ENCODE peak calls at places on chromosomes 12 and 14, in five cellular contexts. W is A673, M is uterus, H is progenitor cell of endocrine pancreas, U is cardiac muscle cell. T is an unnamed sample.

GRCh38 chr12:104573-105081 is 38.1 kb downstream of the IQSEC3 start:
- DNase-seq in U (peak), W (no peak), H (peak), M (no peak), T (no peak)

GRCh38 chr12:76533331-76533730 is 26.2 kb downstream of the OSBPL8 start:
- DNase-seq in M (no peak), W (no peak), H (no peak), U (no peak), T (no peak)

GRCh38 chr12:108308432-108308831 is 30.7 kb downstream of the CMKLR1 start:
- DNase-seq in H (no peak), U (no peak), W (no peak), M (no peak), T (no peak)

GRCh38 chr14:45838597-45838996 is 585.6 kb upstream of the MIS18BP1 start:
- DNase-seq in H (no peak), W (no peak), U (no peak), M (no peak), T (no peak)

GRCh38 chr12:118059645-118060275 is 1.2 kb downstream of the WSB2 start:
- DNase-seq in M (no peak), H (no peak), U (no peak), W (peak), T (no peak)

GRCh38 chr12:68119724-68120211 is 39.8 kb downstream of the IFNG start:
- DNase-seq in H (no peak), W (no peak), M (no peak), U (no peak), T (no peak)

GRCh38 chr14:20775043-20775442 is 6.0 kb upstream of the RNASE6 start:
- DNase-seq in M (no peak), H (no peak), U (no peak), W (no peak), T (no peak)

GRCh38 chr14:104756477-104757237 is 3.7 kb downstream of the SIVA1 start:
- DNase-seq in M (no peak), H (no peak), U (no peak), W (no peak), T (no peak)

GRCh38 chr14:101927859-101928258 is 36.5 kb upstream of the DYNC1H1 start:
- DNase-seq in M (peak), W (no peak), U (peak), H (no peak), T (peak)

GRCh38 chr12:65232490-65233077 is 45.9 kb upstream of the MSRB3 start:
- DNase-seq in M (no peak), W (peak), U (peak), H (no peak), T (no peak)

GRCh38 chr12:72560370-72560769 is 288.2 kb downstream of the TRHDE start:
- DNase-seq in U (no peak), M (no peak), H (no peak), W (no peak), T (peak)

GRCh38 chr12:127819066-127819465 is 447.9 kb upstream of the TMEM132C start:
- DNase-seq in W (no peak), M (no peak), U (no peak), H (no peak), T (no peak)

GRCh38 chr14:32508281-32508680 is 179.2 kb downstream of the AKAP6 start:
- DNase-seq in U (peak), M (no peak), W (peak), H (no peak), T (no peak)

GRCh38 chr12:6276936-6277615 is 33.4 kb upstream of the PLEKHG6 start:
- DNase-seq in W (peak), M (no peak), H (no peak), U (no peak), T (no peak)

GRCh38 chr14:75542585-75543091 is 20.4 kb downstream of the BATF start:
- DNase-seq in M (peak), H (no peak), U (peak), W (no peak), T (no peak)

GRCh38 chr12:71431991-71432390 is 7.6 kb upstream of the LGR5 start:
- DNase-seq in H (no peak), M (no peak), U (no peak), W (no peak), T (no peak)

GRCh38 chr12:21938879-21939278 is 2.3 kb downstream of the ABCC9 start:
- DNase-seq in M (no peak), H (no peak), U (no peak), W (no peak), T (no peak)
- TF ChIP-seq CTCF in M (no peak), H (no peak), U (no peak), W (no peak), T (no peak)

GRCh38 chr12:12477532-12477890 is 85.2 kb downstream of the DUSP16 start:
- DNase-seq in H (no peak), U (no peak), W (no peak), M (no peak), T (no peak)

GRCh38 chr12:12481636-12482035 is 81.0 kb downstream of the DUSP16 start:
- DNase-seq in H (no peak), U (no peak), W (no peak), M (no peak), T (no peak)

GRCh38 chr12:12482959-12483358 is 79.7 kb downstream of the DUSP16 start:
- DNase-seq in M (no peak), U (no peak), H (no peak), W (no peak), T (no peak)

GRCh38 chr12:12482150-12482761 is 80.4 kb downstream of the DUSP16 start:
- DNase-seq in H (no peak), U (no peak), W (no peak), M (no peak), T (no peak)

GRCh38 chr12:12480074-12480473 is 82.6 kb downstream of the DUSP16 start:
- DNase-seq in H (no peak), M (no peak), W (no peak), U (no peak), T (no peak)
- TF ChIP-seq CTCF in H (no peak), M (no peak), W (no peak), U (no peak), T (no peak)

GRCh38 chr12:29024117-29024516 is 125.0 kb upstream of the FAR2 start:
- DNase-seq in H (no peak), W (no peak), U (no peak), M (no peak), T (no peak)
- TF ChIP-seq CTCF in H (peak), W (no peak), U (peak), M (no peak), T (no peak)

GRCh38 chr12:3293446-3294161 is 197.4 kb upstream of the PRMT8 start:
- DNase-seq in M (no peak), H (no peak), U (peak), W (no peak), T (no peak)
- TF ChIP-seq CTCF in M (no peak), H (no peak), U (peak), W (no peak), T (no peak)

GRCh38 chr14:92546347-92547053 is 32.9 kb downstream of the RIN3 start:
- DNase-seq in M (no peak), W (peak), U (no peak), H (no peak), T (no peak)
- TF ChIP-seq CTCF in M (no peak), W (no peak), U (no peak), H (no peak), T (no peak)

DNA sequence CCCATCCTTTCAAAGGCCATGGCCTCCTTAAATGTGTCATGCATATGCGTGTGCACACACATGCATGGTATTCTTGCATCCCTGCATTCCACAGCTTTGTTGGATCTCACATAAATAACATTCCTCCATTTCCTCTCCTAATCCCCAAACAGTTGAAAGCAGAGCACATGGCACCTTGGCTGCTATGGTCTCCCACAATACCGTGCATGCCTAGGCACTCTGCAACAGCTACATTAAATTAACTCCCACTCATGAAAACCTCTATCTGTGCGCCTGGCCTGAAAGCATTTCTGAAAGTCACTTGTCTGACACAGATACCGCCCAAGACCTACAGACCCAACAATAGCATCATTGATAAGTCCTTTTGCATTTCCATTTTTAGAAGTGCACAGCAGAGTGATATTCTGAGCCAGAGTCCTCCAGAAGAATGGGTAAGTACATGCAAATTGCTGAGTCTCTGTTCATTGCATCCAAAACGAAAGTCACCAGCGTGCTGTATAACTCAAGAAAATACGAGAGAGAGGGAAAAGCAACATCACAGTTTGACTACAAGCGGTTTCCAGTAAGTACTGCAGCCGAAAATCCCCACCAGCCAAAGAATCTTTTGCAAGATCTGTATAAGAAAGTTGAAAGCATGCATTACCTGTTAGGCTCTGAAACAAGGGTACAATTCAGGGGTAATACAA is 436 bp downstream of the ASB2 start:
- DNase-seq in M (no peak), W (no peak), U (no peak), H (no peak), T (no peak)
- TF ChIP-seq CTCF in M (no peak), W (no peak), U (no peak), H (no peak), T (no peak)

DNA sequence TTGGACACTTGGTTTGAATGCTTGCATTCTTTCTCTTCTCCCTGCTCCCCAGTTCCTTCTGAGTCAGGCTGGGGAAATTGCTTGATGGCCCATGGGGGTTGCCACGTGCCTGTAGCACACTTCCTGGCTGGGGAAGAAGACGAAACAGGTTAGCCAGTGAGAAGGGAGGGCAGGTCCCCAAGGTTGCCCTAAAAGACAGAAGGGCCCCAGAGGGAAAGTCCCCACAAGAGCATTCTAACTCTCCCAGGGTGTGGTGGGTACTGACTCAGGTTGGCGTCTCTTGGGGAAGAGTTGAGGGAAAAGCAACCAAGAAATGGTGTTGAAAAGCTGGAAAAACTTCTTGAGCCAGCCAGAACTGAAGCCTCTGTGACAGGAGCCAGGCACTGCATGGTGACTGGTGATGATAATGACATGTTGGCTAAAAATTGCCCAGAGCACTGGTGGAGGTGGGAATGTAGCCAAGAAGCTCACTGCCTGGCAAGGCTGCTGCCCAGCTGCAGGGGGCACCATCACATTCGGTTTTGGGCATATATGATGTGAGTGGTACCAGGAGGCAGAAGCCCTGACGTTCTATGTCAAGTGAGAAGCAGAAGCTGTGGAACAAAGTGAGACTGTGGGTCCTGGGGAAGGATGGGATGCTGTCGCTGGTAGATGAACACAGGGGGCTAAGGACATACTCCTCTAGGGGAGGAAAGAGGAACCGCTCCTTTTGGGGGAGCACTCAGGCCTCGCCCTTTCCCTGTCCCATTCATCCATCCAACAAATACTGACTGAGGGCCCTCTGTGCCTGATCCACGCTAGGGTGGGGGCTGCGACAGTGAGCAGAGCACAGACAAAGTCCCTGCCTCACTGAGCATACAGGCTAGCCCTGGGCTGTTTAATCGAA is 8.1 kb upstream of the RABGGTA start:
- DNase-seq in M (no peak), U (no peak), H (no peak), W (peak), T (no peak)
- TF ChIP-seq CTCF in M (no peak), U (peak), H (no peak), W (peak), T (no peak)

DNA sequence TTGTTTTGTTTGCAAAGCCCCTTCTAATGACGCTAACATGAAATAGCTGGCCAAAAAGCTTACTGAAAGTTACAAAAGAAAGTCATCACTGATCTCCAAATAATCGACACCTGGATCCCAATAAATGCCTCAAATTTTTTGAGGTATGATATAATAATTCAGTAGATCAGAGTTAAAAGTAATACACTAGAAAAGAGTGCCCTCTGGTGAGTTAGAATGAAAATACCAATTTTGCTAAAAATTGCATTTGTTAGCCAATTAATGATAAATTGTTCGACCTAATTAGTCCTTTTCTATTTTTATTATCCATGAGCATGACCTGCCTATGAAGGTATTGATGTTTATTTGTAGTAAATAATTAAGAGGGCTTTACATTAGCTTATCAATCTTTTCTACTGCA is 78.6 kb downstream of the CEP128 start:
- DNase-seq in H (no peak), U (peak), W (no peak), M (no peak), T (no peak)
- TF ChIP-seq CTCF in H (no peak), U (peak), W (peak), M (no peak), T (no peak)

GRCh38 chr12:125856366-125856765 is 791.1 kb downstream of the AACS start:
- DNase-seq in H (no peak), M (no peak), U (no peak), W (no peak), T (no peak)

GRCh38 chr12:125852116-125852515 is 786.9 kb downstream of the AACS start:
- DNase-seq in H (no peak), W (no peak), U (no peak), M (no peak), T (no peak)

GRCh38 chr12:125856899-125857298 is 791.7 kb downstream of the AACS start:
- DNase-seq in U (no peak), W (no peak), H (no peak), M (no peak), T (no peak)

GRCh38 chr12:125852679-125853078 is 787.4 kb downstream of the AACS start:
- DNase-seq in H (no peak), M (no peak), W (no peak), U (no peak), T (no peak)

DNA sequence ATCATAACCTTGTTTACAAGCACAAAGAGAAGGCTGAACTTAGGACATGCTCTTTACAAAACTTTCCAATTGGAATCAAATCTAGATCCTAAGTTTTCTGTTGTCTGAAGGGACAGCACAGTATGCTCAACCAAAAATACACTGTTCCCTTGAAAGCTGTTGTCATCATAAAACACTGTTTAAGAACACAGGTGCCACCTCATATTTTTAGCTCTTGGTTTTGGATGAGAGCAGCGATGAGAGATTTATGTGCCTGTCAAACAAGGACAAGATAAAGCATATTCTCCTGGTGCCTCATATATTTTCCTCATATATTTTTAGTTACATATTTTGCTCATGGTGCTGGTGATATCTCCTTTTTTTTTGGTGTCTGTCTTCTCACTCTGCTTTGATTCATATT is 788.4 kb downstream of the AACS start:
- DNase-seq in W (no peak), M (no peak), H (no peak), U (no peak), T (no peak)
- TF ChIP-seq CTCF in W (no peak), M (no peak), H (no peak), U (no peak), T (no peak)

GRCh38 chr14:57293851-57294837 is 25.4 kb downstream of the AP5M1 start:
- DNase-seq in H (no peak), M (no peak), U (peak), W (peak), T (no peak)
- TF ChIP-seq CTCF in H (peak), M (no peak), U (peak), W (peak), T (no peak)

T was measured in ovary.